ENCODE peak calls at places on chromosome 13, in eight cellular contexts. W, V, H, M, D, N, R and Z are unnamed samples.

GRCh38 chr13:99614465-99614885 is 113.2 kb downstream of the TM9SF2 start:
- DNase-seq in W (peak), V (peak), H (no peak), M (peak), D (no peak), N (peak), R (peak), Z (no peak)

GRCh38 chr13:44756411-44756810 is 180.3 kb upstream of the TSC22D1 start:
- DNase-seq in W (no peak), V (no peak), H (no peak), M (no peak), D (no peak), N (no peak), R (peak), Z (no peak)

GRCh38 chr13:105735269-105735668 is 800.2 kb downstream of the EFNB2 start:
- DNase-seq in W (peak), V (no peak), H (no peak), M (peak), D (no peak), N (no peak), R (no peak), Z (no peak)

GRCh38 chr13:55572408-55572807 is 1568.3 kb upstream of the PRR20A start:
- DNase-seq in W (no peak), V (no peak), H (no peak), M (no peak), D (no peak), N (no peak), R (no peak), Z (no peak)

GRCh38 chr13:94683426-94683825 is 28.9 kb downstream of the SOX21 start:
- DNase-seq in W (no peak), V (no peak), H (no peak), M (no peak), D (no peak), N (no peak), R (no peak), Z (no peak)

GRCh38 chr13:26950968-26951367 is 190.4 kb upstream of the GPR12 start:
- DNase-seq in W (no peak), V (no peak), H (no peak), M (no peak), D (no peak), N (no peak), R (no peak), Z (no peak)

GRCh38 chr13:107846642-107847041 is 368.7 kb downstream of the LIG4 start:
- DNase-seq in W (no peak), V (no peak), H (no peak), M (no peak), D (no peak), N (no peak), R (no peak), Z (no peak)

GRCh38 chr13:78604782-78605611 is 1.6 kb upstream of the POU4F1 start:
- DNase-seq in W (peak), V (no peak), H (peak), M (no peak), D (no peak), N (no peak), R (no peak), Z (no peak)

GRCh38 chr13:51931606-51932005 is 69.8 kb downstream of the CCDC70 start:
- DNase-seq in W (no peak), V (no peak), H (no peak), M (no peak), D (no peak), N (no peak), R (no peak), Z (no peak)

GRCh38 chr13:21901772-21902708 is 231.2 kb downstream of the FGF9 start:
- DNase-seq in W (no peak), V (no peak), H (no peak), M (no peak), D (no peak), N (no peak), R (peak), Z (no peak)

GRCh38 chr13:57631607-57632275 is at the start of gene PCDH17:
- DNase-seq in W (peak), V (no peak), H (peak), M (peak), D (no peak), N (no peak), R (peak), Z (peak)

GRCh38 chr13:47463726-47464125 is 537.3 kb downstream of the SUCLA2 start:
- DNase-seq in W (peak), V (no peak), H (no peak), M (peak), D (no peak), N (peak), R (peak), Z (no peak)

GRCh38 chr13:36418022-36418805 is 14.1 kb upstream of the CCNA1 start:
- DNase-seq in W (no peak), V (peak), H (no peak), M (peak), D (no peak), N (peak), R (peak), Z (no peak)

GRCh38 chr13:22498006-22498405 is 682.8 kb upstream of the SGCG start:
- DNase-seq in W (no peak), V (no peak), H (no peak), M (no peak), D (no peak), N (no peak), R (no peak), Z (no peak)

GRCh38 chr13:99220199-99220931 is 19.7 kb downstream of the UBAC2 start:
- DNase-seq in W (no peak), V (no peak), H (no peak), M (peak), D (no peak), N (no peak), R (no peak), Z (no peak)

GRCh38 chr13:109275848-109276247 is 510.5 kb downstream of the IRS2 start:
- DNase-seq in W (peak), V (peak), H (no peak), M (peak), D (no peak), N (no peak), R (no peak), Z (no peak)
- TF ChIP-seq CTCF in W (peak), V (no peak), H (peak), M (peak), D (no peak), N (no peak), R (no peak), Z (peak)

GRCh38 chr13:101082441-101082840 is 333.9 kb downstream of the NALCN start:
- DNase-seq in W (no peak), V (no peak), H (no peak), M (no peak), D (no peak), N (no peak), R (no peak), Z (no peak)
- TF ChIP-seq CTCF in W (no peak), V (no peak), H (no peak), M (no peak), D (no peak), N (no peak), R (no peak), Z (no peak)

GRCh38 chr13:103406967-103407366 is 340.8 kb upstream of the SLC10A2 start:
- DNase-seq in W (no peak), V (no peak), H (no peak), M (peak), D (no peak), N (no peak), R (no peak), Z (no peak)

GRCh38 chr13:103403814-103404213 is 337.6 kb upstream of the SLC10A2 start:
- DNase-seq in W (no peak), V (no peak), H (no peak), M (no peak), D (no peak), N (no peak), R (no peak), Z (no peak)

GRCh38 chr13:103403148-103403740 is 337.0 kb upstream of the SLC10A2 start:
- DNase-seq in W (no peak), V (no peak), H (no peak), M (no peak), D (no peak), N (no peak), R (no peak), Z (no peak)
- TF ChIP-seq CTCF in W (no peak), V (no peak), H (no peak), M (no peak), D (no peak), N (no peak), R (no peak), Z (no peak)

GRCh38 chr13:29104461-29104860 is 284.3 kb downstream of the MTUS2 start:
- DNase-seq in W (no peak), V (no peak), H (no peak), M (no peak), D (no peak), N (no peak), R (no peak), Z (no peak)

GRCh38 chr13:29103036-29103800 is 283.1 kb downstream of the MTUS2 start:
- DNase-seq in W (no peak), V (no peak), H (no peak), M (no peak), D (no peak), N (no peak), R (no peak), Z (no peak)

GRCh38 chr13:29106651-29107050 is 286.5 kb downstream of the MTUS2 start:
- DNase-seq in W (no peak), V (no peak), H (no peak), M (no peak), D (no peak), N (no peak), R (no peak), Z (no peak)

GRCh38 chr13:29110003-29110402 is 289.9 kb downstream of the MTUS2 start:
- DNase-seq in W (no peak), V (no peak), H (no peak), M (no peak), D (no peak), N (no peak), R (no peak), Z (no peak)

GRCh38 chr13:29105779-29106178 is 285.6 kb downstream of the MTUS2 start:
- DNase-seq in W (peak), V (no peak), H (peak), M (no peak), D (no peak), N (no peak), R (no peak), Z (no peak)
- TF ChIP-seq CTCF in W (peak), V (no peak), H (peak), M (no peak), D (peak), N (peak), R (no peak), Z (peak)

DNA sequence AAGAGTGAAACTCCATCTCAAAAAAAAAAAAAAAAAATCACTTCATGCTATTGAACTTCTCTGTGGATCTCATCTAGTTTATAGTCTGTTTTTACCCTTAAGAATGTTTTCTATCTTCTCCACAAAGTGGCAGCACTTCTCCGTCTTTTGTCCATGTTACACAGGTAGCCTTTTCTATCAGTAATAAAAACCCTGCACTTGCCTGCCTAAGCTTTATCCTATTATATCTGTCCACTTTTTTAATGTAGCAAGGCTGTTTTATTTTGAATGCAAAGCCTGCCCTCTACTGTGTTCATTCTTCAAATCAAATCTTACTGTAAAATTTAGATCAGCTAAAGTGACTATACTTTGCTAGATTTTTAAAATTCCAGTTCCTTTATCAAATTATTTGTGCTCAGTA is 124.0 kb downstream of the STOML3 start:
- DNase-seq in W (no peak), V (no peak), H (no peak), M (peak), D (no peak), N (no peak), R (peak), Z (no peak)
- TF ChIP-seq CTCF in W (no peak), V (no peak), H (no peak), M (peak), D (no peak), N (no peak), R (no peak), Z (no peak)

GRCh38 chr13:39942177-39942900 is 286.9 kb downstream of the COG6 start:
- DNase-seq in W (no peak), V (no peak), H (peak), M (no peak), D (no peak), N (no peak), R (no peak), Z (no peak)

GRCh38 chr13:39941236-39941635 is 285.8 kb downstream of the COG6 start:
- DNase-seq in W (no peak), V (no peak), H (no peak), M (no peak), D (no peak), N (no peak), R (no peak), Z (no peak)

GRCh38 chr13:39943711-39944110 is 288.2 kb downstream of the COG6 start:
- DNase-seq in W (no peak), V (no peak), H (no peak), M (no peak), D (no peak), N (no peak), R (no peak), Z (no peak)

GRCh38 chr13:39945226-39945625 is 289.8 kb downstream of the COG6 start:
- DNase-seq in W (no peak), V (no peak), H (no peak), M (no peak), D (no peak), N (no peak), R (no peak), Z (no peak)

DNA sequence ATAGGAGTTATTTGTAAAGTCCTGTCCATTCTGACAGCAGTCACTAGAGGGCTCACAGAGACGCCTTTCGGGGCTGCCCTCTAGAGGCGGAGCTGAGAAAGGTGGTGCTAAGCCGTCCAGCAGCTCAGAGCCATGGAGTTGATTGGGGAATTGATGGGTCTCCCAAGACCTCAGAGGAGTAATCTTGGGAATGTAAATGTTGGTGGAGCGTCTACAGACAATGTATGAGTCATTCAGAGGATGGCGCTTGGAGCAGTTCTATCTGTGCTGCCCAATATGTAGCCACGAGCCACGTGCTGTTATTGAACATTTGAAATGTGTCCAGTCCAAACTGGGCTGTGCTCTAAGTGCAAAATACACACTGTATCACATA is 287.4 kb downstream of the COG6 start:
- DNase-seq in W (peak), V (peak), H (peak), M (peak), D (no peak), N (peak), R (peak), Z (peak)
- TF ChIP-seq CTCF in W (peak), V (peak), H (peak), M (peak), D (peak), N (peak), R (peak), Z (peak)

DNA sequence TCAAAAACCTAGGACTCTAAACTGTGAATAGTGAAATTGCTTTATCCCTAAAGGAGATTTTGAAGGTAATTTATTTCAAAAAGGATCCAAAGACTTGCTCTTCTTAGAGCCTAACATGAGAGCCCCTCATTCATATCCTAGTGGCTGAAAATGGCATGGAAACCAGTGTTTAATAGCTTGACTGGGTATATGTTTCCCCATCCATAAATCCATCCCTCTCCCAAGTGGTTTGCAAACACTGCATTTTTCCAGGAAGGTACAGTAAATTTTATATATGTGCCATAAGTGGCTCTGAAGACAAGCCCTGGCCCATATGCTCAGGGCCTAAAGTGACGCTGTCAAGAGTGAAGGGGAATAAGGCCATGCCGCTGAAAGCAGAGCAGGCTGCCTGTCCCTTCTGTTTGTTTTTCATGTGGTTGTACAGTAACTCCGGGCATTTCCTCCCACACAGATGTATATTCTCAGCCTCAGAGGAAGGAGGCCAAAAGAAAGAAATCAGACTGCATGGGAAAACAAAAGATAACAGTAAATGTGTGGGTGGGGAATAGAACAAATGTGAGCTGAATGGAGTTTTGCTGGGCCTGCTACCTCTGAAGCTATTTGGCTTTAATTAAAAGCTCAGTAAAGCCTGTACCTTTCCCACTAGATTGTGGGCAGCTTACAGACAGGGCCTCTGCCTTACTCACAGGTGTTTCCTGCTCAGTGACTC is 181.9 kb downstream of the PCDH9 start:
- DNase-seq in W (no peak), V (no peak), H (no peak), M (peak), D (no peak), N (no peak), R (peak), Z (no peak)
- TF ChIP-seq CTCF in W (no peak), V (no peak), H (no peak), M (peak), D (no peak), N (no peak), R (peak), Z (no peak)

GRCh38 chr13:28826368-28826767 is 6.2 kb downstream of the MTUS2 start:
- DNase-seq in W (no peak), V (no peak), H (no peak), M (no peak), D (no peak), N (no peak), R (no peak), Z (no peak)

GRCh38 chr13:28830580-28830979 is 10.4 kb downstream of the MTUS2 start:
- DNase-seq in W (no peak), V (no peak), H (no peak), M (no peak), D (no peak), N (no peak), R (no peak), Z (no peak)

GRCh38 chr13:28837111-28837510 is 17.0 kb downstream of the MTUS2 start:
- DNase-seq in W (no peak), V (no peak), H (no peak), M (no peak), D (no peak), N (no peak), R (no peak), Z (no peak)

DNA sequence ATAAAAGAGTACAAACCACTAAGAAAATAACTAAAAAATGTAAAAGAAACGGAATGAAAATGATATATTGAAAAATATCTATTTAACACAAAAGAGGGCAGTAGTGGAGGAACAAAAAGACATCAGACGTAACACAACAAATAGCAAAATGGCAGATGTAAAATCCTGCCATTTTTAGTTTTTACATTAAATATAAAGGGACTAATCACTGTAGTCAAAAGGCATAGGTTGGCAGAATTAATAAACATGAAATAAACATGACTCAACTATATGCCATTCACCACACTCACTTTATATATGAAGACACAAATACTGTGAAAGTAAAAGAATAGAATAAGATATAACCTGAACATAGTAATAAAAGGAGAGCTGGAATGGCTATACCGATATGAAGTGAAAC is 11.0 kb downstream of the MTUS2 start:
- DNase-seq in W (no peak), V (no peak), H (no peak), M (no peak), D (no peak), N (no peak), R (no peak), Z (no peak)
- TF ChIP-seq CTCF in W (no peak), V (no peak), H (no peak), M (no peak), D (no peak), N (no peak), R (no peak), Z (no peak)

DNA sequence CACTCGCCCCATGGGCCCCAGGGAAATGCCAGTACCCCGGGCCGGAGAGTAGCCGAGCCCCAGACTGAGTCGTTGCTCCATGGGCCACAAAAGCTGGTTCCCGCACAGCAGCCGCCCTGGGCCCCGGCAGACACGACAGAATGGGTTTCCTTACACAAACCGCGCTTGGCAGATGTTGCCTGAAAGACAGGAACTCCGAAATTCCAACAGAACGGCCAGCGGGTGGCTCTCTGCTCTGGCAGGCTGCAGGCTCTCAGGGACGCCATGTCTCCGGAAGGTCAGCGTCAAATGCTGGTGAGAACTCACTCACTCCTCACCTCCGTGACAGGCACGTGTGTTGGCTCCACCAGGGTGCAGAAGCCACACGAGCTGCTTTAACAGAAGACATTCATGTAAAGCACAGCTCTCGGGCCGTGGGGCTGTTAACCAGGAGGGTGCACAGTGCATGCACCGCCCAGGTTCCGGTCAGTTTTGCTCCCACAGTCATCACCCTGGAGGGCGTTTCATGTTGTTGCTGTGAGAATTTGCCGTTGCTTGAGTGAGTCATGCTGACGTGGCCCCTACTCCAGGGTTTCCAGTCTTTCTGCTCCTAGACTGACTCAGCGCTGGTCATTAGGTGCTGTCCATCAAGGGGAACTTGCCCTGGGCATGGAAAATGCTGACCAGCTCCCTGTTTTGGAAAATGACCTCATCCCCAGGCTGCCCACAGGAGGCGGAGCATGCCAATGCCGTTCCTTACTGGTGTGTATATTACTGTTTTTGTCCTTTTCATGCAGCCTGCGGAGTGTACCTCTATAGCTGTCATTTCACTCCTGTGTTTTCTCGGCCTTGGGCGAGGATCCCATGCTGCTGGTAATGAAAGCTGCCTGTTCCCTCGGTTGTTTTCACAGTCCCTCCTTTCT is 44.8 kb downstream of the ANKRD10 start:
- DNase-seq in W (peak), V (peak), H (peak), M (peak), D (no peak), N (peak), R (peak), Z (no peak)
- TF ChIP-seq CTCF in W (no peak), V (no peak), H (no peak), M (no peak), D (no peak), N (peak), R (no peak), Z (no peak)